ENCODE peak calls at places on chromosomes 16 and 17, in ten cellular contexts. One of them, this sample, is unnamed.

GRCh38 chr17:30824002-30824355 is 513 bp downstream of the CRLF3 start:
- DNase-seq in AG09319: no peak
- DNase-seq in C1 segment of cervical spinal cord: peak
- DNase-seq in AG04450: no peak
- DNase-seq in activated naive CD8-positive, alpha-beta T cell treated with anti-CD3 and anti-CD28 coated beads, Interleukin-2, amount 50 U/mL, for 24 hours: peak
- DNase-seq in body of pancreas: peak
- DNase-seq in T-helper 17 cell: no peak
- DNase-seq in foreskin fibroblast: peak
- DNase-seq in cardiac fibroblast: no peak
- DNase-seq in stimulated activated CD8-positive, alpha-beta memory T cell treated with anti-CD3 and anti-CD28 coated beads, Interleukin-2, amount 100 ng/mL, for 1 hour: no peak
- DNase-seq in this sample: no peak

GRCh38 chr16:23948949-23949392 is 113.2 kb downstream of the PRKCB start:
- DNase-seq in AG09319: no peak
- DNase-seq in C1 segment of cervical spinal cord: no peak
- DNase-seq in AG04450: no peak
- DNase-seq in activated naive CD8-positive, alpha-beta T cell treated with anti-CD3 and anti-CD28 coated beads, Interleukin-2, amount 50 U/mL, for 24 hours: peak
- DNase-seq in body of pancreas: peak
- DNase-seq in T-helper 17 cell: peak
- DNase-seq in foreskin fibroblast: no peak
- DNase-seq in cardiac fibroblast: no peak
- DNase-seq in stimulated activated CD8-positive, alpha-beta memory T cell treated with anti-CD3 and anti-CD28 coated beads, Interleukin-2, amount 100 ng/mL, for 1 hour: peak
- DNase-seq in this sample: no peak

GRCh38 chr17:43753488-43754129 is 5.0 kb downstream of the SOST start:
- DNase-seq in AG09319: no peak
- DNase-seq in C1 segment of cervical spinal cord: no peak
- DNase-seq in AG04450: no peak
- DNase-seq in activated naive CD8-positive, alpha-beta T cell treated with anti-CD3 and anti-CD28 coated beads, Interleukin-2, amount 50 U/mL, for 24 hours: no peak
- DNase-seq in body of pancreas: no peak
- DNase-seq in T-helper 17 cell: no peak
- DNase-seq in foreskin fibroblast: peak
- DNase-seq in cardiac fibroblast: no peak
- DNase-seq in stimulated activated CD8-positive, alpha-beta memory T cell treated with anti-CD3 and anti-CD28 coated beads, Interleukin-2, amount 100 ng/mL, for 1 hour: no peak
- DNase-seq in this sample: peak

GRCh38 chr16:70804153-70804728 is 3.3 kb upstream of the VAC14 start:
- DNase-seq in AG09319: no peak
- DNase-seq in C1 segment of cervical spinal cord: no peak
- DNase-seq in AG04450: peak
- DNase-seq in activated naive CD8-positive, alpha-beta T cell treated with anti-CD3 and anti-CD28 coated beads, Interleukin-2, amount 50 U/mL, for 24 hours: no peak
- DNase-seq in body of pancreas: no peak
- DNase-seq in T-helper 17 cell: no peak
- DNase-seq in foreskin fibroblast: peak
- DNase-seq in cardiac fibroblast: peak
- DNase-seq in stimulated activated CD8-positive, alpha-beta memory T cell treated with anti-CD3 and anti-CD28 coated beads, Interleukin-2, amount 100 ng/mL, for 1 hour: no peak
- DNase-seq in this sample: peak

GRCh38 chr16:84834403-84834772 is 14.6 kb downstream of the CRISPLD2 start:
- DNase-seq in AG09319: no peak
- DNase-seq in C1 segment of cervical spinal cord: no peak
- DNase-seq in AG04450: no peak
- DNase-seq in activated naive CD8-positive, alpha-beta T cell treated with anti-CD3 and anti-CD28 coated beads, Interleukin-2, amount 50 U/mL, for 24 hours: no peak
- DNase-seq in body of pancreas: no peak
- DNase-seq in T-helper 17 cell: no peak
- DNase-seq in foreskin fibroblast: peak
- DNase-seq in cardiac fibroblast: peak
- DNase-seq in stimulated activated CD8-positive, alpha-beta memory T cell treated with anti-CD3 and anti-CD28 coated beads, Interleukin-2, amount 100 ng/mL, for 1 hour: no peak
- DNase-seq in this sample: peak

GRCh38 chr17:18974407-18975149 is 22.6 kb downstream of the SLC5A10 start:
- DNase-seq in AG09319: no peak
- DNase-seq in C1 segment of cervical spinal cord: no peak
- DNase-seq in AG04450: no peak
- DNase-seq in activated naive CD8-positive, alpha-beta T cell treated with anti-CD3 and anti-CD28 coated beads, Interleukin-2, amount 50 U/mL, for 24 hours: peak
- DNase-seq in body of pancreas: no peak
- DNase-seq in T-helper 17 cell: no peak
- DNase-seq in foreskin fibroblast: peak
- DNase-seq in cardiac fibroblast: no peak
- DNase-seq in stimulated activated CD8-positive, alpha-beta memory T cell treated with anti-CD3 and anti-CD28 coated beads, Interleukin-2, amount 100 ng/mL, for 1 hour: no peak
- DNase-seq in this sample: peak

GRCh38 chr17:78529871-78530670 is 47.1 kb downstream of the DNAH17 start:
- DNase-seq in AG09319: no peak
- DNase-seq in C1 segment of cervical spinal cord: no peak
- DNase-seq in AG04450: no peak
- DNase-seq in activated naive CD8-positive, alpha-beta T cell treated with anti-CD3 and anti-CD28 coated beads, Interleukin-2, amount 50 U/mL, for 24 hours: no peak
- DNase-seq in body of pancreas: peak
- DNase-seq in T-helper 17 cell: no peak
- DNase-seq in foreskin fibroblast: no peak
- DNase-seq in cardiac fibroblast: no peak
- DNase-seq in stimulated activated CD8-positive, alpha-beta memory T cell treated with anti-CD3 and anti-CD28 coated beads, Interleukin-2, amount 100 ng/mL, for 1 hour: no peak
- DNase-seq in this sample: no peak

GRCh38 chr16:84513111-84514065 is 8.9 kb upstream of the MEAK7 start:
- DNase-seq in AG09319: no peak
- DNase-seq in C1 segment of cervical spinal cord: no peak
- DNase-seq in AG04450: peak
- DNase-seq in activated naive CD8-positive, alpha-beta T cell treated with anti-CD3 and anti-CD28 coated beads, Interleukin-2, amount 50 U/mL, for 24 hours: no peak
- DNase-seq in body of pancreas: no peak
- DNase-seq in T-helper 17 cell: no peak
- DNase-seq in foreskin fibroblast: peak
- DNase-seq in cardiac fibroblast: no peak
- DNase-seq in stimulated activated CD8-positive, alpha-beta memory T cell treated with anti-CD3 and anti-CD28 coated beads, Interleukin-2, amount 100 ng/mL, for 1 hour: no peak
- DNase-seq in this sample: peak

GRCh38 chr16:72149676-72150464 is 22.1 kb downstream of the PMFBP1 start:
- DNase-seq in AG09319: no peak
- DNase-seq in C1 segment of cervical spinal cord: no peak
- DNase-seq in AG04450: no peak
- DNase-seq in activated naive CD8-positive, alpha-beta T cell treated with anti-CD3 and anti-CD28 coated beads, Interleukin-2, amount 50 U/mL, for 24 hours: no peak
- DNase-seq in body of pancreas: no peak
- DNase-seq in T-helper 17 cell: no peak
- DNase-seq in foreskin fibroblast: no peak
- DNase-seq in cardiac fibroblast: no peak
- DNase-seq in stimulated activated CD8-positive, alpha-beta memory T cell treated with anti-CD3 and anti-CD28 coated beads, Interleukin-2, amount 100 ng/mL, for 1 hour: no peak
- DNase-seq in this sample: no peak

GRCh38 chr16:24685539-24686432 is 43.7 kb upstream of the TNRC6A start:
- DNase-seq in AG09319: peak
- DNase-seq in C1 segment of cervical spinal cord: peak
- DNase-seq in AG04450: no peak
- DNase-seq in activated naive CD8-positive, alpha-beta T cell treated with anti-CD3 and anti-CD28 coated beads, Interleukin-2, amount 50 U/mL, for 24 hours: no peak
- DNase-seq in body of pancreas: peak
- DNase-seq in T-helper 17 cell: no peak
- DNase-seq in foreskin fibroblast: peak
- DNase-seq in cardiac fibroblast: peak
- DNase-seq in stimulated activated CD8-positive, alpha-beta memory T cell treated with anti-CD3 and anti-CD28 coated beads, Interleukin-2, amount 100 ng/mL, for 1 hour: no peak
- DNase-seq in this sample: peak

GRCh38 chr17:47803751-47804150 is 17.8 kb downstream of the OSBPL7 start:
- DNase-seq in AG09319: no peak
- DNase-seq in C1 segment of cervical spinal cord: no peak
- DNase-seq in AG04450: no peak
- DNase-seq in activated naive CD8-positive, alpha-beta T cell treated with anti-CD3 and anti-CD28 coated beads, Interleukin-2, amount 50 U/mL, for 24 hours: no peak
- DNase-seq in body of pancreas: no peak
- DNase-seq in T-helper 17 cell: no peak
- DNase-seq in foreskin fibroblast: no peak
- DNase-seq in cardiac fibroblast: no peak
- DNase-seq in stimulated activated CD8-positive, alpha-beta memory T cell treated with anti-CD3 and anti-CD28 coated beads, Interleukin-2, amount 100 ng/mL, for 1 hour: no peak
- DNase-seq in this sample: no peak

GRCh38 chr16:79013004-79013403 is 587.5 kb downstream of the MAF start:
- DNase-seq in AG09319: no peak
- DNase-seq in C1 segment of cervical spinal cord: no peak
- DNase-seq in AG04450: no peak
- DNase-seq in activated naive CD8-positive, alpha-beta T cell treated with anti-CD3 and anti-CD28 coated beads, Interleukin-2, amount 50 U/mL, for 24 hours: no peak
- DNase-seq in body of pancreas: no peak
- DNase-seq in T-helper 17 cell: no peak
- DNase-seq in foreskin fibroblast: no peak
- DNase-seq in cardiac fibroblast: no peak
- DNase-seq in stimulated activated CD8-positive, alpha-beta memory T cell treated with anti-CD3 and anti-CD28 coated beads, Interleukin-2, amount 100 ng/mL, for 1 hour: no peak
- DNase-seq in this sample: no peak

GRCh38 chr16:50093607-50094570 is 28.1 kb downstream of the HEATR3 start:
- DNase-seq in AG09319: no peak
- DNase-seq in C1 segment of cervical spinal cord: peak
- DNase-seq in AG04450: no peak
- DNase-seq in activated naive CD8-positive, alpha-beta T cell treated with anti-CD3 and anti-CD28 coated beads, Interleukin-2, amount 50 U/mL, for 24 hours: no peak
- DNase-seq in body of pancreas: peak
- DNase-seq in T-helper 17 cell: peak
- DNase-seq in foreskin fibroblast: peak
- DNase-seq in cardiac fibroblast: peak
- DNase-seq in stimulated activated CD8-positive, alpha-beta memory T cell treated with anti-CD3 and anti-CD28 coated beads, Interleukin-2, amount 100 ng/mL, for 1 hour: no peak
- DNase-seq in this sample: peak

GRCh38 chr17:72305964-72306551 is 185.2 kb downstream of the SOX9 start:
- DNase-seq in AG09319: no peak
- DNase-seq in C1 segment of cervical spinal cord: no peak
- DNase-seq in AG04450: no peak
- DNase-seq in activated naive CD8-positive, alpha-beta T cell treated with anti-CD3 and anti-CD28 coated beads, Interleukin-2, amount 50 U/mL, for 24 hours: no peak
- DNase-seq in body of pancreas: no peak
- DNase-seq in T-helper 17 cell: no peak
- DNase-seq in foreskin fibroblast: peak
- DNase-seq in cardiac fibroblast: peak
- DNase-seq in stimulated activated CD8-positive, alpha-beta memory T cell treated with anti-CD3 and anti-CD28 coated beads, Interleukin-2, amount 100 ng/mL, for 1 hour: no peak
- DNase-seq in this sample: no peak

GRCh38 chr17:48804936-48805411 is 12.1 kb downstream of the TTLL6 start:
- DNase-seq in AG09319: no peak
- DNase-seq in C1 segment of cervical spinal cord: peak
- DNase-seq in AG04450: no peak
- DNase-seq in activated naive CD8-positive, alpha-beta T cell treated with anti-CD3 and anti-CD28 coated beads, Interleukin-2, amount 50 U/mL, for 24 hours: peak
- DNase-seq in body of pancreas: peak
- DNase-seq in T-helper 17 cell: peak
- DNase-seq in foreskin fibroblast: peak
- DNase-seq in cardiac fibroblast: peak
- DNase-seq in stimulated activated CD8-positive, alpha-beta memory T cell treated with anti-CD3 and anti-CD28 coated beads, Interleukin-2, amount 100 ng/mL, for 1 hour: peak
- DNase-seq in this sample: peak

GRCh38 chr17:38416840-38417209 is 11.4 kb upstream of the ARHGAP23 start:
- DNase-seq in AG09319: no peak
- DNase-seq in C1 segment of cervical spinal cord: no peak
- DNase-seq in AG04450: no peak
- DNase-seq in activated naive CD8-positive, alpha-beta T cell treated with anti-CD3 and anti-CD28 coated beads, Interleukin-2, amount 50 U/mL, for 24 hours: no peak
- DNase-seq in body of pancreas: no peak
- DNase-seq in T-helper 17 cell: no peak
- DNase-seq in foreskin fibroblast: no peak
- DNase-seq in cardiac fibroblast: no peak
- DNase-seq in stimulated activated CD8-positive, alpha-beta memory T cell treated with anti-CD3 and anti-CD28 coated beads, Interleukin-2, amount 100 ng/mL, for 1 hour: no peak
- DNase-seq in this sample: no peak

GRCh38 chr16:81615833-81616232 is 163.3 kb upstream of the PLCG2 start:
- DNase-seq in AG09319: no peak
- DNase-seq in C1 segment of cervical spinal cord: no peak
- DNase-seq in AG04450: no peak
- DNase-seq in activated naive CD8-positive, alpha-beta T cell treated with anti-CD3 and anti-CD28 coated beads, Interleukin-2, amount 50 U/mL, for 24 hours: no peak
- DNase-seq in body of pancreas: no peak
- DNase-seq in T-helper 17 cell: no peak
- DNase-seq in foreskin fibroblast: no peak
- DNase-seq in cardiac fibroblast: no peak
- DNase-seq in stimulated activated CD8-positive, alpha-beta memory T cell treated with anti-CD3 and anti-CD28 coated beads, Interleukin-2, amount 100 ng/mL, for 1 hour: no peak
- DNase-seq in this sample: no peak

GRCh38 chr17:8057691-8058114 is 18.8 kb downstream of the ALOX15B start:
- DNase-seq in AG09319: peak
- DNase-seq in C1 segment of cervical spinal cord: no peak
- DNase-seq in AG04450: peak
- DNase-seq in activated naive CD8-positive, alpha-beta T cell treated with anti-CD3 and anti-CD28 coated beads, Interleukin-2, amount 50 U/mL, for 24 hours: peak
- DNase-seq in body of pancreas: peak
- DNase-seq in T-helper 17 cell: peak
- DNase-seq in foreskin fibroblast: peak
- DNase-seq in cardiac fibroblast: peak
- DNase-seq in stimulated activated CD8-positive, alpha-beta memory T cell treated with anti-CD3 and anti-CD28 coated beads, Interleukin-2, amount 100 ng/mL, for 1 hour: no peak
- DNase-seq in this sample: peak

GRCh38 chr16:84643180-84643583 is 5.1 kb upstream of the KLHL36 start:
- DNase-seq in AG09319: peak
- DNase-seq in C1 segment of cervical spinal cord: no peak
- DNase-seq in AG04450: peak
- DNase-seq in activated naive CD8-positive, alpha-beta T cell treated with anti-CD3 and anti-CD28 coated beads, Interleukin-2, amount 50 U/mL, for 24 hours: no peak
- DNase-seq in body of pancreas: peak
- DNase-seq in T-helper 17 cell: no peak
- DNase-seq in foreskin fibroblast: peak
- DNase-seq in cardiac fibroblast: peak
- DNase-seq in stimulated activated CD8-positive, alpha-beta memory T cell treated with anti-CD3 and anti-CD28 coated beads, Interleukin-2, amount 100 ng/mL, for 1 hour: no peak
- DNase-seq in this sample: peak

GRCh38 chr17:35726609-35727460 is 4.6 kb upstream of the RASL10B start:
- DNase-seq in AG09319: peak
- DNase-seq in C1 segment of cervical spinal cord: no peak
- DNase-seq in AG04450: peak
- DNase-seq in activated naive CD8-positive, alpha-beta T cell treated with anti-CD3 and anti-CD28 coated beads, Interleukin-2, amount 50 U/mL, for 24 hours: no peak
- DNase-seq in body of pancreas: peak
- DNase-seq in T-helper 17 cell: no peak
- DNase-seq in foreskin fibroblast: peak
- DNase-seq in cardiac fibroblast: peak
- DNase-seq in stimulated activated CD8-positive, alpha-beta memory T cell treated with anti-CD3 and anti-CD28 coated beads, Interleukin-2, amount 100 ng/mL, for 1 hour: no peak
- DNase-seq in this sample: peak

GRCh38 chr17:14307560-14308024 is 6.7 kb downstream of the HS3ST3B1 start:
- DNase-seq in AG09319: no peak
- DNase-seq in C1 segment of cervical spinal cord: no peak
- DNase-seq in AG04450: no peak
- DNase-seq in activated naive CD8-positive, alpha-beta T cell treated with anti-CD3 and anti-CD28 coated beads, Interleukin-2, amount 50 U/mL, for 24 hours: no peak
- DNase-seq in body of pancreas: no peak
- DNase-seq in T-helper 17 cell: no peak
- DNase-seq in foreskin fibroblast: peak
- DNase-seq in cardiac fibroblast: no peak
- DNase-seq in stimulated activated CD8-positive, alpha-beta memory T cell treated with anti-CD3 and anti-CD28 coated beads, Interleukin-2, amount 100 ng/mL, for 1 hour: no peak
- DNase-seq in this sample: peak

GRCh38 chr17:7881655-7882054 is 6.9 kb upstream of the CHD3 start:
- DNase-seq in AG09319: no peak
- DNase-seq in C1 segment of cervical spinal cord: no peak
- DNase-seq in AG04450: no peak
- DNase-seq in activated naive CD8-positive, alpha-beta T cell treated with anti-CD3 and anti-CD28 coated beads, Interleukin-2, amount 50 U/mL, for 24 hours: no peak
- DNase-seq in body of pancreas: no peak
- DNase-seq in T-helper 17 cell: no peak
- DNase-seq in foreskin fibroblast: peak
- DNase-seq in cardiac fibroblast: peak
- DNase-seq in stimulated activated CD8-positive, alpha-beta memory T cell treated with anti-CD3 and anti-CD28 coated beads, Interleukin-2, amount 100 ng/mL, for 1 hour: no peak
- DNase-seq in this sample: no peak

GRCh38 chr16:29898135-29898534 is 1.2 kb downstream of the SEZ6L2 start:
- DNase-seq in AG09319: no peak
- DNase-seq in C1 segment of cervical spinal cord: no peak
- DNase-seq in AG04450: no peak
- DNase-seq in activated naive CD8-positive, alpha-beta T cell treated with anti-CD3 and anti-CD28 coated beads, Interleukin-2, amount 50 U/mL, for 24 hours: no peak
- DNase-seq in body of pancreas: no peak
- DNase-seq in T-helper 17 cell: no peak
- DNase-seq in foreskin fibroblast: no peak
- DNase-seq in cardiac fibroblast: no peak
- DNase-seq in stimulated activated CD8-positive, alpha-beta memory T cell treated with anti-CD3 and anti-CD28 coated beads, Interleukin-2, amount 100 ng/mL, for 1 hour: no peak
- DNase-seq in this sample: no peak

GRCh38 chr16:49590166-49590871 is 216.7 kb downstream of the C16orf78 start:
- DNase-seq in AG09319: no peak
- DNase-seq in C1 segment of cervical spinal cord: no peak
- DNase-seq in AG04450: no peak
- DNase-seq in activated naive CD8-positive, alpha-beta T cell treated with anti-CD3 and anti-CD28 coated beads, Interleukin-2, amount 50 U/mL, for 24 hours: no peak
- DNase-seq in body of pancreas: no peak
- DNase-seq in T-helper 17 cell: no peak
- DNase-seq in foreskin fibroblast: no peak
- DNase-seq in cardiac fibroblast: no peak
- DNase-seq in stimulated activated CD8-positive, alpha-beta memory T cell treated with anti-CD3 and anti-CD28 coated beads, Interleukin-2, amount 100 ng/mL, for 1 hour: no peak
- DNase-seq in this sample: no peak

GRCh38 chr16:20359997-20360396 is 7.5 kb upstream of the UMOD start:
- DNase-seq in AG09319: no peak
- DNase-seq in C1 segment of cervical spinal cord: no peak
- DNase-seq in AG04450: no peak
- DNase-seq in activated naive CD8-positive, alpha-beta T cell treated with anti-CD3 and anti-CD28 coated beads, Interleukin-2, amount 50 U/mL, for 24 hours: no peak
- DNase-seq in body of pancreas: peak
- DNase-seq in T-helper 17 cell: no peak
- DNase-seq in foreskin fibroblast: no peak
- DNase-seq in cardiac fibroblast: no peak
- DNase-seq in stimulated activated CD8-positive, alpha-beta memory T cell treated with anti-CD3 and anti-CD28 coated beads, Interleukin-2, amount 100 ng/mL, for 1 hour: no peak
- DNase-seq in this sample: no peak

GRCh38 chr16:10297341-10298006 is 88.4 kb upstream of the ATF7IP2 start:
- DNase-seq in AG09319: no peak
- DNase-seq in C1 segment of cervical spinal cord: peak
- DNase-seq in AG04450: no peak
- DNase-seq in activated naive CD8-positive, alpha-beta T cell treated with anti-CD3 and anti-CD28 coated beads, Interleukin-2, amount 50 U/mL, for 24 hours: peak
- DNase-seq in body of pancreas: peak
- DNase-seq in T-helper 17 cell: no peak
- DNase-seq in foreskin fibroblast: no peak
- DNase-seq in cardiac fibroblast: no peak
- DNase-seq in stimulated activated CD8-positive, alpha-beta memory T cell treated with anti-CD3 and anti-CD28 coated beads, Interleukin-2, amount 100 ng/mL, for 1 hour: no peak
- DNase-seq in this sample: no peak

GRCh38 chr17:45305532-45306087 is 11.2 kb downstream of the MAP3K14 start:
- DNase-seq in AG09319: no peak
- DNase-seq in C1 segment of cervical spinal cord: no peak
- DNase-seq in AG04450: no peak
- DNase-seq in activated naive CD8-positive, alpha-beta T cell treated with anti-CD3 and anti-CD28 coated beads, Interleukin-2, amount 50 U/mL, for 24 hours: no peak
- DNase-seq in body of pancreas: no peak
- DNase-seq in T-helper 17 cell: no peak
- DNase-seq in foreskin fibroblast: peak
- DNase-seq in cardiac fibroblast: peak
- DNase-seq in stimulated activated CD8-positive, alpha-beta memory T cell treated with anti-CD3 and anti-CD28 coated beads, Interleukin-2, amount 100 ng/mL, for 1 hour: no peak
- DNase-seq in this sample: peak

GRCh38 chr16:57805176-57805575 is 2.9 kb upstream of the KIFC3 start:
- DNase-seq in AG09319: no peak
- DNase-seq in C1 segment of cervical spinal cord: no peak
- DNase-seq in AG04450: no peak
- DNase-seq in activated naive CD8-positive, alpha-beta T cell treated with anti-CD3 and anti-CD28 coated beads, Interleukin-2, amount 50 U/mL, for 24 hours: no peak
- DNase-seq in body of pancreas: no peak
- DNase-seq in T-helper 17 cell: no peak
- DNase-seq in foreskin fibroblast: no peak
- DNase-seq in cardiac fibroblast: no peak
- DNase-seq in stimulated activated CD8-positive, alpha-beta memory T cell treated with anti-CD3 and anti-CD28 coated beads, Interleukin-2, amount 100 ng/mL, for 1 hour: no peak
- DNase-seq in this sample: no peak

This sample was measured in astrocyte.